ENCODE peak calls at places on chromosomes 6 and 20, in six cellular contexts. M is heart right ventricle; G is epithelial cell of esophagus; E is neural progenitor cell; A is Jurkat, Clone E6-1; W is kidney glomerular epithelial cell. F is an unnamed sample.

GRCh38 chr20:35302421-35303335 is 10.5 kb upstream of the FAM83C start:
- DNase-seq in A (no peak), W (peak), G (peak), E (no peak), M (no peak), F (no peak)

GRCh38 chr6:145948878-145949613 is 15.1 kb downstream of the SHPRH start:
- DNase-seq in A (no peak), G (no peak), W (no peak), E (no peak), M (no peak), F (no peak)

GRCh38 chr6:89048985-89049384 is 31.6 kb upstream of the PNRC1 start:
- DNase-seq in A (no peak), G (peak), M (no peak), W (no peak), E (no peak), F (no peak)

GRCh38 chr6:149318581-149319286 is 1.2 kb downstream of the TAB2 start:
- DNase-seq in E (peak), M (no peak), W (peak), G (no peak), A (peak), F (peak)

GRCh38 chr6:14079433-14079832 is 38.1 kb upstream of the CD83 start:
- DNase-seq in E (no peak), W (no peak), A (no peak), G (peak), M (no peak), F (no peak)

GRCh38 chr6:136549359-136550044 is 720 bp downstream of the MAP7 start:
- DNase-seq in E (peak), A (no peak), G (peak), M (peak), W (no peak), F (no peak)

GRCh38 chr6:161029195-161029809 is 37.7 kb downstream of the MAP3K4 start:
- DNase-seq in W (peak), M (no peak), E (no peak), A (no peak), G (peak), F (peak)

GRCh38 chr6:37029249-37029959 is 23.9 kb downstream of the FGD2 start:
- DNase-seq in E (peak), M (peak), G (peak), W (peak), A (no peak), F (peak)

GRCh38 chr6:47153066-47153755 is 111.1 kb upstream of the ADGRF1 start:
- DNase-seq in W (peak), G (peak), M (no peak), A (no peak), E (no peak), F (no peak)

GRCh38 chr6:163712569-163712966 is 298.1 kb downstream of the QKI start:
- DNase-seq in E (no peak), A (no peak), M (no peak), W (no peak), G (no peak), F (no peak)

GRCh38 chr6:111776236-111777189 is 96.7 kb downstream of the FYN start:
- DNase-seq in E (no peak), A (no peak), G (no peak), M (no peak), W (no peak), F (no peak)

GRCh38 chr20:57869291-57869950 is 159.6 kb upstream of the PMEPA1 start:
- DNase-seq in A (no peak), E (no peak), G (no peak), M (no peak), W (no peak), F (no peak)

GRCh38 chr6:55954436-55954835 is 79.0 kb upstream of the BMP5 start:
- DNase-seq in G (no peak), W (no peak), M (no peak), A (no peak), E (no peak), F (no peak)

GRCh38 chr6:166760288-166760687 is 133.2 kb upstream of the RPS6KA2 start:
- DNase-seq in G (no peak), A (peak), M (no peak), E (no peak), W (no peak), F (no peak)

GRCh38 chr6:39416728-39417127 is 94.2 kb upstream of the KCNK16 start:
- DNase-seq in A (no peak), W (no peak), G (peak), M (no peak), E (no peak), F (peak)

GRCh38 chr20:37238426-37238825 is 23.2 kb downstream of the GHRH start:
- DNase-seq in A (no peak), W (no peak), M (no peak), E (no peak), G (no peak), F (no peak)

GRCh38 chr6:139230421-139230840 is 61.4 kb downstream of the TXLNB start:
- DNase-seq in A (no peak), W (no peak), E (peak), G (peak), M (no peak), F (no peak)

GRCh38 chr6:117446851-117447250 is 21.1 kb upstream of the ROS1 start:
- DNase-seq in G (no peak), W (no peak), A (no peak), M (no peak), E (no peak), F (no peak)

GRCh38 chr20:37443596-37443995 is 77.5 kb upstream of the NNAT start:
- DNase-seq in G (no peak), A (no peak), W (no peak), M (no peak), E (no peak), F (no peak)

GRCh38 chr6:14270142-14270893 is 152.7 kb downstream of the CD83 start:
- DNase-seq in A (no peak), E (no peak), W (no peak), M (no peak), G (no peak), F (no peak)

GRCh38 chr6:35945650-35946025 is 24.7 kb upstream of the SRPK1 start:
- DNase-seq in E (no peak), G (peak), A (no peak), W (no peak), M (no peak), F (no peak)

GRCh38 chr6:1619666-1620503 is 10.2 kb downstream of the FOXC1 start:
- DNase-seq in E (peak), W (peak), M (no peak), A (no peak), G (peak), F (no peak)

GRCh38 chr6:93419304-93420162 is at the start of gene EPHA7:
- DNase-seq in G (peak), M (peak), E (peak), A (no peak), W (peak), F (peak)

GRCh38 chr6:17599885-17600526 is at the start of gene FAM8A1:
- DNase-seq in A (peak), G (peak), W (peak), E (peak), M (peak), F (peak)

GRCh38 chr20:14711681-14712080 is 374.3 kb upstream of the FLRT3 start:
- DNase-seq in E (peak), W (no peak), M (no peak), A (no peak), G (no peak), F (no peak)

GRCh38 chr20:3238616-3239025 is 369 bp downstream of the SLC4A11 start:
- DNase-seq in A (no peak), M (peak), E (peak), W (no peak), G (peak), F (no peak)

GRCh38 chr20:17969884-17970409 is 1.1 kb downstream of the MGME1 start:
- DNase-seq in W (peak), M (no peak), A (peak), G (peak), E (peak), F (peak)

GRCh38 chr6:107956586-107957164 is 1.3 kb downstream of the SEC63 start:
- DNase-seq in E (no peak), A (no peak), M (no peak), W (peak), G (peak), F (no peak)

GRCh38 chr6:80544500-80545055 is 438.1 kb downstream of the BCKDHB start:
- DNase-seq in E (no peak), M (no peak), G (no peak), A (no peak), W (no peak), F (no peak)

GRCh38 chr6:170082531-170083187 is 208.2 kb downstream of the DLL1 start:
- DNase-seq in W (no peak), E (no peak), M (no peak), A (no peak), G (peak), F (no peak)

GRCh38 chr20:62174021-62174804 is 8.6 kb upstream of the MTG2 start:
- DNase-seq in M (no peak), W (no peak), A (no peak), E (no peak), G (no peak), F (no peak)

GRCh38 chr20:6906871-6907270 is 139.4 kb downstream of the BMP2 start:
- DNase-seq in G (no peak), A (no peak), W (no peak), M (no peak), E (no peak), F (no peak)

F was measured in SJSA1.